ENCODE peak calls at places on chromosomes 5 and 9, in seven cellular contexts. G is suprapubic skin, H is sigmoid colon, M is GM12878, A is prostate gland, Y is HepG2, Z is breast epithelium. I is an unnamed sample. For H3K27me3 and H3K9me3, the result is how much of the 10 kb centered on the place peaks cover.

GRCh38 chr5:39476466-39477215 is 51.9 kb upstream of the DAB2 start:
- DNase-seq in A (no peak), G (no peak), Y (no peak), Z (no peak), H (no peak), M (no peak), I (no peak)

GRCh38 chr9:93270976-93271375 is 87.0 kb downstream of the WNK2 start:
- DNase-seq in Z (peak), H (no peak), M (no peak), A (no peak), G (no peak), Y (no peak), I (peak)

GRCh38 chr5:108164574-108164973 is 217.3 kb downstream of the FBXL17 start:
- DNase-seq in Z (no peak), G (no peak), M (no peak), H (no peak), A (no peak), Y (no peak), I (no peak)

GRCh38 chr5:108720416-108720815 is 27.3 kb upstream of the FER start:
- DNase-seq in G (no peak), Z (no peak), M (peak), H (no peak), Y (no peak), A (no peak), I (no peak)

GRCh38 chr5:15995206-15996052 is 184.2 kb downstream of the MARCHF11 start:
- DNase-seq in Y (peak), Z (no peak), A (no peak), M (no peak), G (no peak), H (no peak), I (no peak)

GRCh38 chr9:121658166-121658565 is 6.7 kb downstream of the DAB2IP start:
- DNase-seq in Z (no peak), A (no peak), H (no peak), Y (no peak), M (no peak), G (no peak), I (peak)

GRCh38 chr5:180704362-180704761 is 35.5 kb downstream of the OR2Y1 start:
- DNase-seq in G (no peak), M (no peak), H (no peak), A (no peak), Z (no peak), Y (peak), I (no peak)

GRCh38 chr5:85069659-85070640 is 685.3 kb upstream of the EDIL3 start:
- DNase-seq in H (no peak), G (no peak), A (no peak), Z (no peak), Y (no peak), M (no peak), I (peak)

GRCh38 chr9:68523367-68523936 is 17.2 kb downstream of the TMEM252 start:
- DNase-seq in A (no peak), Z (no peak), Y (no peak), G (no peak), M (no peak), H (no peak), I (no peak)

GRCh38 chr9:104374711-104375110 is 129.4 kb upstream of the OR13F1 start:
- DNase-seq in M (no peak), G (no peak), H (no peak), A (no peak), Z (no peak), Y (no peak), I (no peak)

GRCh38 chr5:98104454-98105188 is 668.8 kb upstream of the RGMB start:
- DNase-seq in A (no peak), Z (no peak), Y (no peak), H (no peak), G (no peak), M (no peak), I (no peak)

GRCh38 chr9:111603041-111603440 is 3.6 kb upstream of the PTGR1 start:
- DNase-seq in A (no peak), M (no peak), H (no peak), Z (no peak), Y (no peak), G (no peak), I (no peak)

GRCh38 chr9:38443597-38443996 is 19.3 kb upstream of the IGFBPL1 start:
- DNase-seq in G (no peak), M (no peak), Y (no peak), Z (no peak), A (no peak), H (no peak), I (no peak)

GRCh38 chr9:116693233-116693731 is 6.2 kb downstream of the TRIM32 start:
- DNase-seq in G (no peak), A (no peak), H (no peak), Z (no peak), Y (no peak), M (no peak), I (no peak)

GRCh38 chr5:82594097-82594496 is 315.9 kb upstream of the RPS23 start:
- DNase-seq in A (no peak), H (no peak), Y (peak), M (no peak), Z (no peak), G (no peak), I (no peak)

GRCh38 chr5:10507575-10508024 is 56.3 kb upstream of the ANKRD33B start:
- DNase-seq in M (no peak), Z (no peak), A (no peak), G (no peak), H (no peak), Y (no peak), I (no peak)

GRCh38 chr5:151461312-151461711 is 13.9 kb downstream of the SLC36A1 start:
- DNase-seq in Y (no peak), Z (no peak), H (no peak), A (no peak), M (peak), G (no peak), I (no peak)

GRCh38 chr9:108978121-108978694 is 35.1 kb downstream of the CTNNAL1 start:
- DNase-seq in A (no peak), Z (no peak), Y (no peak), G (no peak), M (no peak), H (no peak), I (no peak)

GRCh38 chr9:16367605-16368424 is 502.7 kb downstream of the BNC2 start:
- DNase-seq in H (no peak), G (no peak), Y (no peak), Z (no peak), A (no peak), M (no peak), I (no peak)

GRCh38 chr9:87342743-87343142 is 154.9 kb upstream of the DAPK1 start:
- DNase-seq in G (no peak), H (no peak), Z (no peak), A (no peak), Y (no peak), M (no peak), I (no peak)

GRCh38 chr5:172788771-172789686 is 18.0 kb upstream of the DUSP1 start:
- DNase-seq in A (no peak), M (no peak), Z (no peak), G (peak), Y (peak), H (peak), I (peak)

GRCh38 chr5:157917909-157918809 is 59.2 kb upstream of the CLINT1 start:
- DNase-seq in Z (peak), Y (peak), M (no peak), A (peak), G (peak), H (peak), I (peak)

GRCh38 chr9:81490605-81491331 is 198.6 kb downstream of the TLE1 start:
- DNase-seq in M (no peak), A (no peak), G (no peak), H (no peak), Y (no peak), Z (no peak), I (no peak)

GRCh38 chr5:33890633-33891032 is 1.2 kb downstream of the ADAMTS12 start:
- DNase-seq in M (no peak), Z (no peak), Y (no peak), H (no peak), G (no peak), A (no peak), I (no peak)

GRCh38 chr5:119070578-119070827 is 384 bp upstream of the DMXL1 start:
- DNase-seq in Z (no peak), A (no peak), G (no peak), H (no peak), M (no peak), Y (no peak), I (peak)

GRCh38 chr9:133009906-133010582 is 20.8 kb upstream of the GTF3C5 start:
- DNase-seq in M (no peak), Y (no peak), H (no peak), Z (no peak), A (no peak), G (no peak), I (no peak)

GRCh38 chr5:15791859-15792258 is 291.9 kb downstream of the FBXL7 start:
- DNase-seq in A (no peak), M (no peak), Y (no peak), Z (no peak), G (no peak), H (no peak), I (no peak)

GRCh38 chr5:172606156-172606785 is 34.8 kb upstream of the NEURL1B start:
- DNase-seq in H (no peak), Y (no peak), M (no peak), Z (no peak), A (no peak), G (no peak), I (no peak)

GRCh38 chr5:59483971-59484472 is 409.5 kb downstream of the PDE4D start:
- DNase-seq in H (no peak), Y (no peak), G (no peak), M (no peak), A (no peak), Z (no peak), I (no peak)

GRCh38 chr5:76941000-76941399 is 11.8 kb upstream of the CRHBP start:
- DNase-seq in A (no peak), Z (no peak), Y (no peak), G (no peak), H (no peak), M (no peak), I (no peak)

GRCh38 chr5:134227259-134227658 is 1.4 kb upstream of the PPP2CA start:
- DNase-seq in M (no peak), Y (peak), H (peak), G (peak), Z (no peak), A (no peak), I (no peak)

GRCh38 chr5:61280766-61281427 is 51.2 kb upstream of the ZSWIM6 start:
- DNase-seq in Y (no peak), A (peak), M (no peak), Z (no peak), H (peak), G (no peak), I (no peak)

GRCh38 chr5:147805030-147805454 is 22.5 kb upstream of the JAKMIP2 start:
- DNase-seq in M (no peak), H (no peak), G (no peak), Z (no peak), A (no peak), Y (no peak), I (peak)

GRCh38 chr9:3912817-3913216 is 387.0 kb upstream of the RFX3 start:
- DNase-seq in Y (no peak), Z (no peak), A (no peak), G (no peak), M (no peak), H (no peak), I (no peak)

GRCh38 chr5:171968512-171968911 is 37.9 kb downstream of the FBXW11 start:
- DNase-seq in A (no peak), G (no peak), Y (no peak), M (no peak), H (no peak), Z (no peak), I (no peak)

GRCh38 chr5:132209131-132209530 is 18.5 kb downstream of the P4HA2 start:
- DNase-seq in A (no peak), H (no peak), G (no peak), M (no peak), Y (no peak), Z (no peak), I (no peak)

GRCh38 chr5:30341492-30341891 is 852.0 kb upstream of the CDH6 start:
- DNase-seq in Y (no peak), M (no peak), H (no peak), A (no peak), G (no peak), Z (no peak), I (no peak)

GRCh38 chr9:110623462-110624025 is 44.0 kb upstream of the SVEP1 start:
- DNase-seq in Y (peak), G (no peak), Z (no peak), M (peak), A (peak), H (no peak), I (no peak)

GRCh38 chr5:68433921-68434879 is 218.6 kb downstream of the PIK3R1 start:
- DNase-seq in H (peak), G (peak), M (peak), Y (peak), Z (peak), A (peak), I (peak)

GRCh38 chr9:76704601-76705204 is 59.5 kb upstream of the PCA3 start:
- DNase-seq in M (peak), G (no peak), A (peak), Z (no peak), H (no peak), Y (peak), I (no peak)
- H3K27me3 ChIP-seq in M (under half), G (under half), A (under half), Z (under half), H (under half), Y (under half), I (under half)

GRCh38 chr5:175202461-175203065 is 241.4 kb downstream of the DRD1 start:
- DNase-seq in G (no peak), Y (no peak), A (no peak), Z (no peak), M (no peak), H (no peak), I (no peak)

GRCh38 chr5:175212203-175212602 is 231.8 kb downstream of the DRD1 start:
- DNase-seq in G (no peak), Y (no peak), A (no peak), Z (no peak), H (no peak), M (no peak), I (no peak)

GRCh38 chr5:175206651-175207050 is 237.3 kb downstream of the DRD1 start:
- DNase-seq in A (no peak), H (no peak), Y (no peak), M (no peak), Z (no peak), G (no peak), I (no peak)

GRCh38 chr5:175207321-175208040 is 236.5 kb downstream of the DRD1 start:
- DNase-seq in Z (no peak), M (no peak), A (no peak), H (no peak), G (no peak), Y (no peak), I (no peak)
- TF ChIP-seq POLR2AphosphoS5 in Z (no peak), M (no peak), A (no peak), H (no peak), G (no peak), Y (no peak), I (no peak)

GRCh38 chr5:178931846-178932760 is 8.9 kb upstream of the ZNF454 start:
- DNase-seq in Z (no peak), M (no peak), A (no peak), Y (no peak), G (no peak), H (no peak), I (no peak)
- H3K9me3 ChIP-seq in Z (half or more), M (under half), A (under half), Y (half or more), G (half or more), H (half or more), I (half or more)

GRCh38 chr5:176814313-176814685 is 3.9 kb downstream of the UNC5A start:
- DNase-seq in Y (no peak), H (no peak), M (no peak), A (no peak), Z (no peak), G (no peak), I (no peak)

GRCh38 chr5:176810687-176811501 is 535 bp downstream of the UNC5A start:
- DNase-seq in Z (no peak), Y (no peak), H (no peak), M (no peak), A (no peak), G (no peak), I (no peak)

GRCh38 chr5:176813587-176814312 is 3.4 kb downstream of the UNC5A start:
- DNase-seq in H (no peak), A (no peak), G (no peak), Y (no peak), M (no peak), Z (no peak), I (no peak)

GRCh38 chr5:176814836-176815438 is 4.6 kb downstream of the UNC5A start:
- DNase-seq in M (no peak), Y (no peak), H (no peak), Z (no peak), A (no peak), G (no peak), I (no peak)

GRCh38 chr5:176812269-176813259 is 2.2 kb downstream of the UNC5A start:
- DNase-seq in M (no peak), G (no peak), Y (peak), Z (no peak), H (no peak), A (no peak), I (no peak)
- H3K27me3 ChIP-seq in M (under half), G (half or more), Y (half or more), Z (half or more), H (half or more), A (under half), I (half or more)

GRCh38 chr9:100427366-100428263 is 672 bp downstream of the MSANTD3 start:
- DNase-seq in Z (no peak), M (no peak), Y (peak), H (peak), G (peak), A (peak), I (no peak)
- TF ChIP-seq POLR2AphosphoS5 in Z (no peak), M (no peak), Y (no peak), H (no peak), G (no peak), A (no peak), I (peak)

GRCh38 chr9:61667559-61668121 is 477.8 kb downstream of the SPATA31A7 start:
- DNase-seq in Y (no peak), A (no peak), Z (peak), G (peak), H (peak), M (no peak), I (peak)

GRCh38 chr9:61665829-61666228 is 476.0 kb downstream of the SPATA31A7 start:
- DNase-seq in Y (no peak), H (no peak), G (no peak), M (no peak), Z (no peak), A (no peak), I (peak)

GRCh38 chr9:61666310-61666709 is 476.5 kb downstream of the SPATA31A7 start:
- DNase-seq in M (no peak), Z (no peak), H (peak), A (no peak), G (peak), Y (no peak), I (peak)

GRCh38 chr9:61665330-61665751 is 475.5 kb downstream of the SPATA31A7 start:
- DNase-seq in H (peak), Y (no peak), Z (no peak), G (peak), A (no peak), M (no peak), I (peak)

DNA sequence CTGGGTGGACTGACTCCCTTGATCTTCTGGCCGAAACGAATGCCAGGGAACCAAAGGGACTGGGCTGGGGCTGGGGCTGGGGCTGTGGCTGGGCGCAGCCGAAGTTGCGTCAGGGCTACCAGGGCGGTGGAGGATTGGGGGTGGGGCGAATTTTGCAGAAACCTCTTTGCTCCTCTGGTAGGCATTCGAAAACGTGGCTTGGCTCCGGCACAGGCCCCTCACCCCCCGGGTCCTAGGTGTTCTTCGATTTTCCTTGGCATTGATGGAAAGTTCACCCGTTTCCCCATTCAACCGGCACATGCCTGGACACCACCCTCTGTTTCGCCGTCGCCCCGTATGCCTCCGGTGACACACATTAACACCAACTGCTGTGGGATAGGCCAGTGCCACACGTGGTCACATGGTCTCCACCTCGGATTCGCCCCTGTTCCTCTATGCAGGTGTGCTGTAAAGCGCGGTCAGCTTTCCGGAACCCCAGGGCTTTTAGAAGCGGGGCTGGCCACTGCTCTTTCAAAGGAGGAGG is 477.1 kb downstream of the SPATA31A7 start:
- DNase-seq in G (peak), Z (no peak), Y (no peak), A (peak), H (peak), M (no peak), I (peak)
- H3K9me3 ChIP-seq in G (under half), Z (under half), Y (under half), A (under half), H (under half), M (under half), I (under half)

GRCh38 chr5:3034449-3034848 is 283.0 kb upstream of the IRX2 start:
- DNase-seq in A (no peak), G (peak), M (no peak), H (no peak), Y (no peak), Z (no peak), I (peak)
- H3K27me3 ChIP-seq in A (under half), G (under half), M (under half), H (under half), Y (under half), Z (under half), I (under half)

GRCh38 chr9:129457325-129457779 is 163.5 kb downstream of the C9orf50 start:
- DNase-seq in M (no peak), H (no peak), Y (no peak), Z (no peak), A (no peak), G (no peak), I (no peak)

GRCh38 chr9:129460323-129461261 is 160.3 kb downstream of the C9orf50 start:
- DNase-seq in A (peak), H (peak), Y (peak), M (peak), G (peak), Z (peak), I (peak)

GRCh38 chr9:129459550-129460322 is 161.2 kb downstream of the C9orf50 start:
- DNase-seq in M (no peak), A (no peak), Y (no peak), Z (peak), G (no peak), H (peak), I (peak)

GRCh38 chr9:129458155-129458661 is 162.7 kb downstream of the C9orf50 start:
- DNase-seq in Z (peak), Y (peak), M (peak), H (peak), G (no peak), A (peak), I (no peak)

GRCh38 chr9:129458663-129459549 is 162.0 kb downstream of the C9orf50 start:
- DNase-seq in Y (no peak), A (peak), M (no peak), G (no peak), H (peak), Z (peak), I (peak)
- TF ChIP-seq POLR2AphosphoS5 in Y (no peak), A (no peak), M (no peak), G (no peak), H (no peak), Z (no peak), I (peak)

DNA sequence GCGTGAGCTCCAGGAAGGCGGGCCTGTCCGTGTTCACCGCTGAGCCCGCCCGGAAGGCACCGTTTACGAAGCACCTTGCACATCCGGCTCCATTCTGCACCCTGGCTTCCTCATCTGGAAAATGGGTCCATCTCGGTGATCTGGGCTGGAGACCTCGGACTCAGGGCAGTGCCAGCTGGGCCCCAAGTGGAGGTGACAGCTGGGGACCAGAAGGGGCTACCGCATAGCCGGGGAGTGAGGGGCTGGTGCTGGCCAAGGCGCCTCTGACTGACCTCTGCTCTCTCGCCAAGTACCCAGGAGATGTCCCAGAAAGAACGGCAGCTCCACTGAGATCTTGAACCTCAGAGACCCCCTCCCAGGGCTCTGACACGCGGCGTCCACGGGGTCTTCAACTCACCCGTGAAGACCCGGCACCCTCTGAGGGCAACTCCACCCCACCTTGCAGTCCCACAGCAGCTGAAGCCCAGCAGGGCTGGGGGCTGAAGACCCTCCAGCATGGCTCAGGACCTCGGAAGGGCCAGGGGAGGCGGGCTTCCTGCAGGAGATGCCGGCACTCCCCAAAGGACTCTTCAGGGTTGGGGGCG is 52.3 kb upstream of the NKD2 start:
- DNase-seq in H (no peak), Z (peak), Y (no peak), M (no peak), G (no peak), A (no peak), I (peak)
- H3K9me3 ChIP-seq in H (under half), Z (under half), Y (under half), M (under half), G (under half), A (under half), I (under half)

GRCh38 chr5:174751154-174751990 is 27.0 kb downstream of the MSX2 start:
- DNase-seq in H (no peak), A (no peak), G (no peak), Y (no peak), M (no peak), Z (no peak), I (no peak)
- H3K27me3 ChIP-seq in H (under half), A (under half), G (under half), Y (under half), M (under half), Z (under half), I (under half)

I was measured in spleen.